ENCODE peak calls at places on chromosomes 7 and 10, in eight cellular contexts. I is astrocyte, V is OCI-LY7, B is transverse colon, G is A549, C is cardiac muscle cell, A is neural progenitor cell, X is brain microvascular endothelial cell. F is an unnamed sample.
A peak's percentile ranks its signal among the peaks of the same experiment; 100 is the strongest.

GRCh38 chr7:1127001-1127400 is 33.0 kb downstream of the ZFAND2A start:
- DNase-seq in I (no peak), V (no peak), B (no peak), G (no peak), C (no peak), A (no peak), X (no peak), F (no peak)

GRCh38 chr10:132321726-132322125 is 10.3 kb upstream of the LRRC27 start:
- DNase-seq in I (no peak), V (no peak), B (no peak), G (no peak), C (no peak), A (no peak), X (no peak), F (no peak)

GRCh38 chr7:54932818-54933543 is 85.8 kb upstream of the EGFR start:
- DNase-seq in I (peak; percentile 65), V (no peak), B (peak; percentile 63), G (peak; percentile 69), C (peak; percentile 83), A (peak; percentile 82), X (peak; percentile 57), F (peak; percentile 86)

GRCh38 chr7:105934577-105935185 is 28.4 kb upstream of the CDHR3 start:
- DNase-seq in I (no peak), V (peak; percentile 55), B (no peak), G (no peak), C (peak; percentile 80), A (peak; percentile 53), X (no peak), F (peak; percentile 61)

GRCh38 chr7:100545636-100546128 is 6.7 kb downstream of the AGFG2 start:
- DNase-seq in I (peak; percentile 86), V (peak; percentile 50), B (peak; percentile 39), G (peak; percentile 93), C (peak; percentile 91), A (peak; percentile 27), X (peak; percentile 88), F (no peak)

GRCh38 chr10:88162852-88163251 is 299.4 kb downstream of the PTEN start:
- DNase-seq in I (no peak), V (no peak), B (no peak), G (no peak), C (no peak), A (no peak), X (no peak), F (no peak)

GRCh38 chr10:133528845-133529575 is 1.8 kb downstream of the CYP2E1 start:
- DNase-seq in I (peak; percentile 7), V (no peak), B (no peak), G (no peak), C (peak; percentile 79), A (no peak), X (peak; percentile 4), F (peak; percentile 23)

GRCh38 chr10:119337796-119338432 is 130.5 kb downstream of the GRK5 start:
- DNase-seq in I (peak; percentile 71), V (no peak), B (no peak), G (no peak), C (peak; percentile 85), A (no peak), X (peak; percentile 70), F (peak; percentile 39)

GRCh38 chr7:157299317-157299612 is 37.5 kb upstream of the DNAJB6 start:
- DNase-seq in I (no peak), V (no peak), B (no peak), G (no peak), C (no peak), A (no peak), X (no peak), F (no peak)

GRCh38 chr7:105806592-105807266 is 69.7 kb downstream of the ATXN7L1 start:
- DNase-seq in I (peak; percentile 62), V (peak; percentile 2), B (peak; percentile 24), G (peak; percentile 73), C (peak; percentile 58), A (no peak), X (peak; percentile 74), F (no peak)

GRCh38 chr7:515628-516027 is 4.0 kb downstream of the PDGFA start:
- DNase-seq in I (no peak), V (no peak), B (no peak), G (no peak), C (no peak), A (peak; percentile 54), X (no peak), F (no peak)

GRCh38 chr7:112603673-112604072 is 122.9 kb downstream of the LSMEM1 start:
- DNase-seq in I (no peak), V (no peak), B (no peak), G (no peak), C (no peak), A (no peak), X (no peak), F (no peak)

GRCh38 chr7:33076737-33077136 is 14.2 kb upstream of the NT5C3A start:
- DNase-seq in I (peak; percentile 63), V (no peak), B (no peak), G (no peak), C (no peak), A (no peak), X (no peak), F (no peak)

GRCh38 chr7:113338297-113338696 is 219.9 kb upstream of the SMIM30 start:
- DNase-seq in I (no peak), V (no peak), B (no peak), G (no peak), C (no peak), A (no peak), X (no peak), F (no peak)

GRCh38 chr10:101014966-101015581 is 15.5 kb downstream of the LZTS2 start:
- DNase-seq in I (peak; percentile 86), V (no peak), B (no peak), G (no peak), C (peak; percentile 53), A (no peak), X (peak; percentile 94), F (no peak)

GRCh38 chr7:105581066-105581811 is at the start of gene EFCAB10:
- DNase-seq in I (peak; percentile 36), V (no peak), B (peak; percentile 60), G (peak; percentile 89), C (peak; percentile 62), A (peak; percentile 97), X (peak; percentile 68), F (peak; percentile 89)

GRCh38 chr10:3255616-3256015 is 83.0 kb upstream of the PITRM1 start:
- DNase-seq in I (no peak), V (no peak), B (no peak), G (no peak), C (no peak), A (no peak), X (no peak), F (no peak)

GRCh38 chr7:129315916-129316315 is 91.1 kb downstream of the AHCYL2 start:
- DNase-seq in I (peak; percentile 18), V (no peak), B (no peak), G (no peak), C (peak; percentile 40), A (no peak), X (no peak), F (no peak)

GRCh38 chr10:44967596-44967995 is 8.0 kb downstream of the RASSF4 start:
- DNase-seq in I (no peak), V (no peak), B (no peak), G (no peak), C (no peak), A (no peak), X (no peak), F (no peak)
- H3K27ac ChIP-seq in I (no peak overlapping the region), V (no peak overlapping the region), B (peak overlapping the region; percentile 89), G (no peak overlapping the region), C (no peak overlapping the region), A (no peak overlapping the region), X (no peak overlapping the region), F (no peak overlapping the region)

GRCh38 chr7:130491841-130492518 is at the start of gene MEST:
- DNase-seq in I (peak; percentile 40), V (no peak), B (no peak), G (no peak), C (peak; percentile 63), A (peak; percentile 80), X (no peak), F (no peak)

GRCh38 chr7:130490888-130491771 is 755 bp upstream of the MEST start:
- DNase-seq in I (no peak), V (no peak), B (peak; percentile 37), G (no peak), C (peak; percentile 62), A (peak; percentile 77), X (peak; percentile 29), F (no peak)

GRCh38 chr7:130488376-130489139 is 3.3 kb upstream of the MEST start:
- DNase-seq in I (no peak), V (no peak), B (no peak), G (no peak), C (peak; percentile 6), A (no peak), X (no peak), F (no peak)

GRCh38 chr7:130489140-130489967 is 2.5 kb upstream of the MEST start:
- DNase-seq in I (peak; percentile 98), V (no peak), B (no peak), G (no peak), C (peak; percentile 83), A (peak; percentile 15), X (peak; percentile 97), F (no peak)

DNA sequence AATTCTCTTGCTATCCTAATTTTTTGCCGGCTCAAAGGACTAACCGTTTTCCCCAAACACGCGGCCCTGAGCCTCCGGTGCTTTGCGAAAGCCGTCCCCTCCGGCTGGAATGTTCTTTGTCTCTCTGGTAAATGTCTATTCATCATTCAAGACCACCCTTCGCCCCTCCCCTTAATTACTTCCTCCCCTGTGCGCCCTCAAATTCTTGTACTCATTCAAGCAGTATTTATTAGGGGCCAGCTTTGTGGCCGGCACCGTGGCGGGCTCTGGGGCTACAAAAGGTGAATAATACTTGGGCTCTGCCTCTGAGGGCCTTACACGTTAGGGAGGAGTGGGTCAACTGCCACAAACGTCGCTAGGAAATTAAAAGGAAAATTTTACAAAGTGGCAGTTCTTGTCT is 1.6 kb upstream of the MEST start:
- DNase-seq in I (peak; percentile 40), V (no peak), B (no peak), G (no peak), C (peak; percentile 20), A (peak; percentile 90), X (no peak), F (no peak)
- H3K4me3 ChIP-seq in I (peak overlapping the region; percentile 65), V (no peak overlapping the region), B (no peak overlapping the region), G (no peak overlapping the region), C (peak overlapping the region; percentile 53), A (peak overlapping the region; percentile 64), X (no peak overlapping the region), F (no peak overlapping the region)

DNA sequence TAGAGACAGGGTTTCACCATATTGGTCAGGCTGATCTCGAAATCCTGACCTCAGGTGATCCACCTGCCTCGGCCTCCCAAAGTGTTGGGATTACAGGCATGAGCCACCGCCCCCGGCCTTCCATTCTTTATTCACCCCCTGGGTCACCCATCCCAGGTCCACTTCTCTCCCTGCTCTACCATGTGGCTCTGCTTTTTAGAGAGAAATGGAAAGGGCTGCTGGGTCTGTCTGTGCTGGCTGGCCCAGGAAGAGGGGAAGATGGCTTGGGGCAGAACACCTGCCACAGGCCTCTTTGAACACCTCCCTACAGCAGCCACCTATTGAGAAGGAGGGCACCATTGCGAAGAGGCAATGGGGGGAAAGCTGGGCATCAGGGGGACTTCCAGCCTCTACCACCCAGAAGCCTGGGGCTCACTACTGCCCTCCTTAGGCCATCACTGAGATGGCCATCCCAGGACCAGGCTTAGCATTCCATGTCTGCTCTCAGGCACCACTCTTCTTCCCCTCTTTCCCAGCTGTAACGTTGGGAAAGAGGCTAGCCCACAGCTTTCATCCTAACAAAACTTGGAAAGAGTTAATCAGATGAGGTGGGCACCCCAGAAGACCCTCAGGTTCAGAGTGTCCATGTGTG is 256.3 kb downstream of the GRID1 start:
- DNase-seq in I (no peak), V (no peak), B (no peak), G (no peak), C (no peak), A (peak; percentile 38), X (no peak), F (no peak)
- TF ChIP-seq CTCF in I (no peak), V (peak; percentile 54), B (no peak), G (no peak), C (peak; percentile 11), A (peak; percentile 58), X (no peak), F (peak; percentile 86)

GRCh38 chr7:46545790-46546189 is 624.7 kb upstream of the IGFBP3 start:
- DNase-seq in I (peak; percentile 91), V (no peak), B (no peak), G (no peak), C (peak; percentile 83), A (no peak), X (peak; percentile 79), F (no peak)
- H3K27ac ChIP-seq in I (peak overlapping the region; percentile 80), V (no peak overlapping the region), B (no peak overlapping the region), G (no peak overlapping the region), C (no peak overlapping the region), A (no peak overlapping the region), X (peak overlapping the region; percentile 96), F (no peak overlapping the region)

F was measured in WERI-Rb-1.